ENCODE peak calls at places on chromosomes 13 and 19, in four cellular contexts. K, G, M and A are unnamed samples.

GRCh38 chr19:41862445-41862986 is 2.5 kb downstream of the RPS19 start:
- DNase-seq in K (no peak), G (no peak), M (no peak), A (no peak)

GRCh38 chr19:3374369-3375112 is 8.2 kb downstream of the NFIC start:
- DNase-seq in K (peak; percentile 86), G (no peak), M (peak; percentile 69), A (no peak)

GRCh38 chr13:75318138-75318833 is 163.7 kb downstream of the TBC1D4 start:
- DNase-seq in K (no peak), G (no peak), M (no peak), A (no peak)

GRCh38 chr13:42747399-42747873 is 33.9 kb upstream of the FAM216B start:
- DNase-seq in K (no peak), G (peak; percentile 99), M (no peak), A (no peak)

GRCh38 chr13:85254641-85255040 is 544.6 kb downstream of the SLITRK6 start:
- DNase-seq in K (no peak), G (no peak), M (no peak), A (no peak)

GRCh38 chr13:113863511-113864302 is at the start of gene GAS6:
- DNase-seq in K (peak; percentile 83), G (no peak), M (peak; percentile 75), A (peak; percentile 10)

GRCh38 chr19:4773047-4773640 is 18.4 kb upstream of the FEM1A start:
- DNase-seq in K (no peak), G (no peak), M (no peak), A (no peak)

GRCh38 chr19:16628984-16629691 is 1.1 kb upstream of the MED26 start:
- DNase-seq in K (no peak), G (peak; percentile 72), M (peak; percentile 54), A (no peak)

GRCh38 chr13:77516342-77516789 is 19.1 kb upstream of the SCEL start:
- DNase-seq in K (no peak), G (peak; percentile 44), M (no peak), A (no peak)

GRCh38 chr19:4722671-4723464 is 774 bp downstream of the DPP9 start:
- DNase-seq in K (peak; percentile 84), G (peak; percentile 53), M (peak; percentile 63), A (no peak)

GRCh38 chr13:76687467-76687866 is 198.7 kb downstream of the KCTD12 start:
- DNase-seq in K (no peak), G (no peak), M (no peak), A (no peak)

GRCh38 chr13:40983269-40983668 is 35.8 kb downstream of the ELF1 start:
- DNase-seq in K (no peak), G (no peak), M (no peak), A (no peak)

GRCh38 chr13:105336706-105337582 is 1198.5 kb downstream of the EFNB2 start:
- DNase-seq in K (peak; percentile 66), G (peak; percentile 55), M (no peak), A (no peak)

GRCh38 chr19:53962887-53963435 is at the start of gene CACNG8:
- DNase-seq in K (no peak), G (no peak), M (no peak), A (no peak)

GRCh38 chr19:5086232-5086631 is 117.3 kb downstream of the KDM4B start:
- DNase-seq in K (no peak), G (no peak), M (no peak), A (no peak)

GRCh38 chr13:46341112-46341711 is 45.8 kb downstream of the RUBCNL start:
- DNase-seq in K (no peak), G (peak; percentile 50), M (no peak), A (no peak)

GRCh38 chr13:29817604-29818378 is 32.6 kb downstream of the UBL3 start:
- DNase-seq in K (no peak), G (peak; percentile 23), M (no peak), A (no peak)

GRCh38 chr19:21045028-21045427 is 24.6 kb downstream of the ZNF430 start:
- DNase-seq in K (no peak), G (no peak), M (no peak), A (no peak)

GRCh38 chr13:34425307-34425949 is 516.6 kb upstream of the NBEA start:
- DNase-seq in K (no peak), G (no peak), M (no peak), A (no peak)

GRCh38 chr13:19153782-19154450 is 27.7 kb downstream of the TUBA3C start:
- DNase-seq in K (no peak), G (no peak), M (no peak), A (no peak)

GRCh38 chr13:113837554-113838355 is 26.1 kb downstream of the GAS6 start:
- DNase-seq in K (peak; percentile 97), G (peak; percentile 98), M (peak; percentile 98), A (no peak)

GRCh38 chr19:33311326-33311682 is 9.0 kb upstream of the CEBPA start:
- DNase-seq in K (no peak), G (no peak), M (no peak), A (no peak)

GRCh38 chr19:27793128-27793643 is 1419.8 kb downstream of the UQCRFS1 start:
- DNase-seq in K (peak; percentile 84), G (peak; percentile 58), M (peak; percentile 62), A (no peak)

GRCh38 chr19:751501-752341 is 809 bp downstream of the MISP start:
- DNase-seq in K (no peak), G (peak; percentile 87), M (no peak), A (no peak)

GRCh38 chr19:6216996-6217751 is 62.6 kb downstream of the MLLT1 start:
- DNase-seq in K (no peak), G (peak; percentile 13), M (peak; percentile 73), A (no peak)

GRCh38 chr19:6215701-6216235 is 64.0 kb downstream of the MLLT1 start:
- DNase-seq in K (no peak), G (no peak), M (peak; percentile 22), A (no peak)

GRCh38 chr19:6214881-6215541 is 64.8 kb downstream of the MLLT1 start:
- DNase-seq in K (no peak), G (no peak), M (peak; percentile 18), A (no peak)

GRCh38 chr19:6217752-6218403 is 61.9 kb downstream of the MLLT1 start:
- DNase-seq in K (no peak), G (no peak), M (no peak), A (no peak)

DNA sequence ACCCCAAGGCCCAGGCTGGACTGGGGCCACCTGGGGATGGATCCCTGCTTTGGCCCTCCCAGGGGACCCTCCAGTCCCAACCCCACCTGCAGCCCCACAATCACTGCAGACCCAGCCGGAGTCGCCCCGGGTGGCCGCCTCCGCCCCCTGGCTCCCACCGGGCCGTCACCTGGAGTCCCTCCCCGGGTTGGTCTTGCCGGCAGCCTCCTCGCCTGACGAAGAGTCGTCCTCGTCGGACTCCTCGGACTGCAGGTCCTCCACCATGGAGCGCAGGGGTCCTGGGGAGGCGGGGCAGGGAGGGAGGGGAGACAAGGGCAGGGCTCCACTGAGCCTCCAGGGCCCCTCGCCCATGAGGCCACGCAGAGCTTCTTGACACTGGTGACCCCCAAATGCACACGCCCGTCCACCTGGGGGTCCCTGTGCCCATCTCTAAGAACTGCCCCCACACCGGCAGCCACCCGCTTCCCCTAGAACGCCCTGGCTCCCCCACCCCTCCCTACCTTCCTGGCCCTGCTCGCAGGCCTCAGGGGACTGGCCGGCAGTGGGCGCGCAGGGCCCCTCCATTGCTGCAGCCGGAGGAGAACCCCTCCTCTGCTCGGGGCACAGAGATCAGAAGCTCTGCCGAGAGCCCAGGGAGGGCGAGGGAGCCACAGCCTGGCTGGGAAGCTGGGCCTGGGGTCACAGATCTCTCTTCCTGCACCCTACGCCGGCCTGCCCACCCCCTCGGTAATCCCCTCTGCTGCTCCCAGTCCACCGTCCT is 63.4 kb downstream of the MLLT1 start:
- DNase-seq in K (no peak), G (no peak), M (peak; percentile 28), A (no peak)
- H3K4me3 ChIP-seq in K (no peak overlapping the region), G (no peak overlapping the region), M (no peak overlapping the region), A (no peak overlapping the region)

DNA sequence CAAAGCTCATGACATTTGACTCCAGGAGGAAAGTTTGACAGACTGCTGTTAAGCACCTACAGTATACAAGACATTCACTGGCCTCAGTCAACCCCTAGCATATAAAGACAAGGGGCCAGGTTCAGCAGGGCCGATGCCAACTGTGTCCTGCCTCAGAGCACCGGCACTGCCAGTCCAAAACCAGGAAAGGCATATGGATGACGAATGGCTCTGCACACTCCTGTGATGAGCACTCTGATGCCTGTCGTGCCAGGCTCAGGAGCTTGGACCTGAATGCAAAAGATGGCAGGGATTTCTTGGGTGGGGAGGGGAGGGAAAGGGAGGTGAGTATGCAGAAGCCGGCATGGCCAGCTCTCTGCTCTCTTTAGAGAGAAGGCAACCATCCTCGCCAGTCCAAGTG is 38.9 kb downstream of the COL4A1 start:
- DNase-seq in K (peak; percentile 65), G (no peak), M (no peak), A (no peak)
- H3K36me3 ChIP-seq in K (peaks cover 13% of the 10 kb centered on the region), G (peaks cover 47% of the 10 kb centered on the region), M (no peaks in the 10 kb centered on the region), A (no peaks in the 10 kb centered on the region)

DNA sequence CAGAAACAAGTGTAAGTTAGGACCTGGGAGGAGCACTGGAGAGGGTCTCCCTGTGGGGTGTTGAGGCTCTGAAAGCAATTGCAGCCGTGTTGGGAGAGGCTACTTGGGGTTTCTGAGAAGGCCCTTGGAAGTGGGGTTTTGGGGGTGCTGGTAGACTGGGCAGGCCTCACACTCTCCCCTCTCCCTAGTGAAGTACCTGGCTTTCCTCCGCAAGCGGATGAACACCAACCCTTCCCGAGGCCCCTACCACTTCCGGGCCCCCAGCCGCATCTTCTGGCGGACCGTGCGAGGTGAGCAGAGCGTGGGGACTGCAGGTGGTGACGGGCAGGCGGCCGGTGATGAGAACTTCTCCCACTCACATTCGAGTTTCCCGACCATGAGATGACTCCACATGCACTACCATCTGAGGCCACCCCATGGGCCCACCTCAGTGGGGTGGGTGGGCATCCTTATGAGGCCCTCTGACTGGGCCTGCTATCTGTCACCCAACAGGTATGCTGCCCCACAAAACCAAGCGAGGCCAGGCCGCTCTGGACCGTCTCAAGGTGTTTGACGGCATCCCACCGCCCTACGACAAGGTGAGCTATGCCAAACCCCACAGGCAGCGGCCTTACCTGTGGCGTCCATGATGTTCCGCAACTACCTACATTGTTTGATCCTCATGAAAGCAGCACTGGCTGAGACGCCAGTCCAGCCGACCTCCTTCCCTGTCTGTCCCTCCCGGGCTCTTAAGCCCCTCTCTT is 3.0 kb downstream of the RPL13A start:
- DNase-seq in K (no peak), G (no peak), M (no peak), A (no peak)
- H3K4me3 ChIP-seq in K (peak overlapping the region; percentile 97), G (no peak overlapping the region), M (no peak overlapping the region), A (peak overlapping the region; percentile 98)

GRCh38 chr13:64453831-64454230 is 2776.3 kb downstream of the PCDH9 start:
- DNase-seq in K (no peak), G (peak; percentile 1), M (no peak), A (no peak)

GRCh38 chr13:64457976-64458375 is 2772.2 kb downstream of the PCDH9 start:
- DNase-seq in K (no peak), G (peak; percentile 38), M (no peak), A (no peak)

DNA sequence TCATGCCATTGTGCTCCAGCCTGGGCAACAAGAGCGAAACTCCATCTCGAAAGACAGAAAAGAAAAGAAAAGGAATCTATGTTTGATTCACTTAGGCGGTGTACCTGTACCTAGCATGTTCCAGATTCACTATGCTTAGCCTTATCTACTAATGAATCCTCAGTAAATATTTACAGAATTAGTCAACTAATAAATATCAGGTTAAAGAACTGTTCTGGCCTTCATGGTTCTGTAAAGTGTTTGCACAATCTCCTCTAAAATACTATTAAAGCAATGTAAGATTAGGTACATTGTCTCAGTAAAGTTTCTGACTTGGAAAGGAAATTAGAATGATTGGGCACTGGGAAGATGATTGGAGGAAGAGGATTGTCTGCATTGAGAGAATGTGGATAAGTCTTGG is 2770.4 kb downstream of the PCDH9 start:
- DNase-seq in K (no peak), G (no peak), M (no peak), A (no peak)
- H3K36me3 ChIP-seq in K (no peaks in the 10 kb centered on the region), G (no peaks in the 10 kb centered on the region), M (no peaks in the 10 kb centered on the region), A (no peaks in the 10 kb centered on the region)